ENCODE peak calls at places on chromosomes 4 and X, in four cellular contexts. K is HepG2, A is GM12878, L is K562. D is an unnamed sample.

GRCh38 chr4:98793658-98794057 is 135.2 kb upstream of the TSPAN5 start:
- DNase-seq in K (no peak), A (no peak), L (no peak), D (no peak)

GRCh38 chr4:71188197-71188625 is 150.6 kb upstream of the SLC4A4 start:
- DNase-seq in K (no peak), A (no peak), L (no peak), D (no peak)

GRCh38 chr4:147371661-147372060 is 109.2 kb upstream of the EDNRA start:
- DNase-seq in K (no peak), A (no peak), L (no peak), D (no peak)

GRCh38 chr4:125741825-125742452 is 427.2 kb downstream of the FAT4 start:
- DNase-seq in K (peak), A (no peak), L (no peak), D (peak)

GRCh38 chrX:112839856-112840255 is 775 bp downstream of the AMOT start:
- DNase-seq in K (no peak), A (no peak), L (no peak), D (no peak)

GRCh38 chr4:169621754-169622481 is 1.5 kb downstream of the CLCN3 start:
- DNase-seq in K (peak), A (no peak), L (peak), D (peak)

GRCh38 chrX:142184756-142185602 is 20.1 kb downstream of the MAGEC2 start:
- DNase-seq in K (no peak), A (no peak), L (no peak), D (no peak)

GRCh38 chr4:161448550-161449180 is 715.1 kb downstream of the FSTL5 start:
- DNase-seq in K (no peak), A (no peak), L (no peak), D (no peak)

GRCh38 chr4:28062562-28062961 is 1201.9 kb downstream of the STIM2 start:
- DNase-seq in K (no peak), A (no peak), L (no peak), D (no peak)

GRCh38 chrX:110049096-110049495 is 46.2 kb downstream of the TMEM164 start:
- DNase-seq in K (no peak), A (no peak), L (no peak), D (no peak)

GRCh38 chrX:116281106-116281505 is 110.6 kb downstream of the AGTR2 start:
- DNase-seq in K (no peak), A (no peak), L (no peak), D (no peak)

GRCh38 chr4:38424171-38424871 is 239.7 kb upstream of the KLF3 start:
- DNase-seq in K (peak), A (no peak), L (no peak), D (peak)

GRCh38 chrX:40012039-40012799 is 85.5 kb downstream of the BCOR start:
- DNase-seq in K (peak), A (no peak), L (no peak), D (no peak)

DNA sequence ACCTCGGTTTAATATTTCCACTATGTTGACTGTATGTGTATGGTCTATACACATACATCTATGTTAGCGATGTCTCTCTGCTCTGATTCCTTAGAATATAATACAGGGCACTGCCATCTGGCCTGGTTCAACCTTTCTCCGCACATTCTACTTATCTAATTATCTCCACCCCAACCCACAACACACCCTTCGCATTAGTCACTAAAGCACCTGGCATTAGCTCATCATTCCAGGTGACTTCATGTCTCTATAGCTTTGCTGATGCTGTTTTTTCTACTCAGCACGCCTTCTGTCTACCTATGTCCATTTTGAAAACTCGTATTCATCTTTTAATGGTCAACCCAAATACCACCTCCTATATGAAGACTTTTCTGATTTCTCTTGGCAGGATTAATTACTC is 425.2 kb upstream of the RASGEF1B start:
- DNase-seq in K (no peak), A (no peak), L (no peak), D (no peak)
- TF ChIP-seq FOXM1 in K (no peak), A (no peak), L (no peak), D (no peak)

GRCh38 chrX:154908821-154909220 is 22.7 kb downstream of the F8A1 start:
- DNase-seq in K (no peak), A (no peak), L (no peak), D (no peak)
- H3K4me2 ChIP-seq in K (no peak), A (no peak), L (no peak), D (no peak)

DNA sequence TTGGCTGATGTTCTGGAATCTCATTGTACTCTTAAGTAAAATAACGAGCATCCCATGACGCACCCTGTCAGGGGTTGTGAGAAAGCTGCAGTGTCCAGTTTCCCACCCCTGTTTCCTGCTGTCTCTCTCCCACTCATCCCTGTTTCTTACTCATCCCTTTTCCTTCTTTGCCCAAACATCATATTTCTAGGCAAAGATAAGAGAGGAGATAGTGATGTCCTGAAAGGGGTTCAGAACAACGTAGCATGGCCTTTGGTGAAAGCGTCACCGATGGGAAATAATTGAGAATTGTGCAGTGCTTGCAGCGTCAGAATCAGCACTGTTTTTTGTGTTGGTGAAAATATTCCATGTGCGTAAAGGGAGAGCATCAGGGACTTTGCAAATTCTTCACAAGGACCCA is 23.5 kb upstream of the TMEM165 start:
- DNase-seq in K (no peak), A (no peak), L (no peak), D (no peak)
- TF ChIP-seq FOXM1 in K (no peak), A (no peak), L (no peak), D (no peak)

DNA sequence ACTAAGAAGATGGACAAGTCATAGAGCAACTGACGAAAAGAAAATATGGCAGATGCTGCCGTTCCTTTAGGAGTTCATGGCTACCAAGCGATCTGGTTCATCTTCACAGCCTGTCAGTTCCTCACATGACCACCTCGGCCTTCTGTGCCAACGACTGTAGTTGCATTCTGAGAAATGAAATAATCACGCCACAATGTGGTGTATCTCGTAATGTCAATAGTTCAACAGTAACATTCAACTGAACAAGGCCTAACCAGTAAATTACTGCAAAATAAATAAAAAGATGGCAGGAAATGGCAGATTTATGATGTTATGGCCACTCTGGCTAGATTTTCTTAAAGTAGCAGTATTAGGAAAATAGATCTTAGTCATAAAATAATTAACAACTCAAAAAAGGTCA is 4.4 kb downstream of the GPRIN3 start:
- DNase-seq in K (no peak), A (no peak), L (no peak), D (no peak)
- H3K4me2 ChIP-seq in K (no peak), A (no peak), L (no peak), D (no peak)

GRCh38 chrX:12554206-12554605 is 237.0 kb upstream of the PRPS2 start:
- DNase-seq in K (no peak), A (no peak), L (no peak), D (no peak)

GRCh38 chrX:12548341-12548740 is 242.9 kb upstream of the PRPS2 start:
- DNase-seq in K (no peak), A (no peak), L (peak), D (no peak)

DNA sequence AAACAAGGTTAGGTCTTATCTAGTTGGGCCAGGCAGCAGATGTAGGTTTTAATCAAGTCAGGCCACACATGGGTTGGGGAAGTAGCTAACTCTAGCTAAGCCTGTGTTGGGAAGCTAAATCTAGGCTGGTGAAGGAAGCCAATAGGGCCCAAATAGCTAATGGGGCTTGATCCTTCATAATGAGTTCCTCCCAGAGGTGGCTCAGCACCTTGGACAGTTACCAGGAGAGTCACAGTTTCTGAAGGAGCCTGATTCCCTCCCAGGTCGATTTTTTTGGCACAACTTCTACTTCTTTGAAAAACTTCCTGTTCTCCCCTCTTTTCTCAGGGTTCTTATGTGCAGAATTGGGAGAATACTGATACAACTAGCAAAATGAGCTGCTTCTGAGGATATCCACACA is 242.5 kb upstream of the PRPS2 start:
- DNase-seq in K (no peak), A (no peak), L (peak), D (no peak)
- TF ChIP-seq FOXM1 in K (no peak), A (no peak), L (no peak), D (no peak)

DNA sequence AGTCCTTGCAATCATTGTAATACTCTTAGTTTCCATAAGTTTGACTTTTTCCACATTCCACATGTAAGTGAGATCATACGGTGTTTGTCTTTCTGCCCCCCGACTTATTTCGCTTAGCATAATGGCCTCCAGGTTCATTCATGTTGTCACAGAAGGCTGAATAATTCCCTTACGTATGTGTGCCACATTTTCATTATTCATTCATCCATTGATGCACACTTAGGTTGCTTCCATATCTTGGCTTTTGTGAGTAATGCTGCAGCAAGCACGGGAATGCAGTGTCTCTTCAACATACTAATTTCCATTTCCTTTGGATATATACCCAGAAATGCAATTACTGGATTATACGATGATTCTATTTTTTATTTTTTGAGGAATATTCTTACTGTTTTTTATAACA is 22.0 kb upstream of the VEGFC start:
- DNase-seq in K (no peak), A (no peak), L (no peak), D (no peak)
- H3K4me2 ChIP-seq in K (no peak), A (no peak), L (no peak), D (peak)

GRCh38 chrX:47607091-47607490 is 12.6 kb downstream of the SYN1 start:
- DNase-seq in K (no peak), A (no peak), L (no peak), D (no peak)

GRCh38 chrX:47605024-47605423 is 14.6 kb downstream of the SYN1 start:
- DNase-seq in K (no peak), A (no peak), L (no peak), D (no peak)

GRCh38 chrX:47610506-47610905 is 9.2 kb downstream of the SYN1 start:
- DNase-seq in K (no peak), A (no peak), L (no peak), D (no peak)

GRCh38 chrX:47611926-47612325 is 7.7 kb downstream of the SYN1 start:
- DNase-seq in K (no peak), A (no peak), L (no peak), D (no peak)

GRCh38 chrX:47608130-47608810 is 11.4 kb downstream of the SYN1 start:
- DNase-seq in K (no peak), A (no peak), L (peak), D (no peak)
- TF ChIP-seq FOXM1 in K (no peak), A (no peak), L (no peak), D (no peak)

DNA sequence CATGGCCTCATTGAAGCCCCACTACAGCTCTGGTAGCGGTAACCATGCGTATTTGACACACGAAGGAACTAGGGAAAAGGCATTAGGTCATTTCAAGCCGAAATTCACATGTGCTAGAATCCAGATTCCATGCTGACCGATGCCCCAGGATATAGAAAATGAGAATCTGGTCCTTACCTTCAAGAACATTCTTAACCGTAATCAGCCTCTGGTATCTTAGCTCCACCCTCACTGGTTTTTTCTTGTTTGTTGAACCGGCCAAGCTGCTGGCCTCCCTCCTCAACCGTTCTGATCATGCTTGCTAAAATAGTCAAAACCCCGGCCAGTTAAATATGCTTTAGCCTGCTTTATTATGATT is 875 bp downstream of the HPRT1 start:
- DNase-seq in K (no peak), A (no peak), L (peak), D (no peak)
- H3K4me2 ChIP-seq in K (peak), A (peak), L (peak), D (peak)

D was measured in SK-N-SH.